ENCODE peak calls at places on chromosomes 4 and X, in four cellular contexts. C, J, Y and R are unnamed samples.
A peak's percentile ranks its signal among the peaks of the same experiment; 100 is the strongest.

GRCh38 chr4:109703664-109704351 is 563 bp upstream of the CASP6 start:
- DNase-seq in C (no peak), Y (no peak), J (no peak), R (no peak)

GRCh38 chrX:38768079-38768478 is 33.2 kb upstream of the MID1IP1 start:
- DNase-seq in C (no peak), J (peak; percentile 0), Y (no peak), R (no peak)

GRCh38 chrX:132983496-132983895 is 25.1 kb upstream of the HS6ST2 start:
- DNase-seq in J (no peak), Y (no peak), C (no peak), R (no peak)

GRCh38 chrX:9612146-9612505 is 147.3 kb downstream of the TBL1X start:
- DNase-seq in Y (no peak), C (no peak), J (no peak), R (no peak)

GRCh38 chr4:2180410-2180809 is 61.5 kb downstream of the HAUS3 start:
- DNase-seq in Y (no peak), C (no peak), J (no peak), R (no peak)

GRCh38 chrX:101693476-101693875 is 33.8 kb upstream of the ARMCX2 start:
- DNase-seq in Y (no peak), J (no peak), C (no peak), R (no peak)

GRCh38 chr4:156763511-156763910 is 208.1 kb downstream of the PDGFC start:
- DNase-seq in Y (no peak), J (peak; percentile 51), C (no peak), R (no peak)

GRCh38 chrX:55521687-55522086 is 32.0 kb upstream of the USP51 start:
- DNase-seq in Y (no peak), J (no peak), C (no peak), R (no peak)

GRCh38 chr4:53854991-53855885 is 209.2 kb downstream of the CHIC2 start:
- DNase-seq in C (no peak), J (peak; percentile 65), Y (no peak), R (no peak)

GRCh38 chrX:115297189-115297588 is 7.7 kb downstream of the LUZP4 start:
- DNase-seq in C (no peak), Y (no peak), J (no peak), R (no peak)

DNA sequence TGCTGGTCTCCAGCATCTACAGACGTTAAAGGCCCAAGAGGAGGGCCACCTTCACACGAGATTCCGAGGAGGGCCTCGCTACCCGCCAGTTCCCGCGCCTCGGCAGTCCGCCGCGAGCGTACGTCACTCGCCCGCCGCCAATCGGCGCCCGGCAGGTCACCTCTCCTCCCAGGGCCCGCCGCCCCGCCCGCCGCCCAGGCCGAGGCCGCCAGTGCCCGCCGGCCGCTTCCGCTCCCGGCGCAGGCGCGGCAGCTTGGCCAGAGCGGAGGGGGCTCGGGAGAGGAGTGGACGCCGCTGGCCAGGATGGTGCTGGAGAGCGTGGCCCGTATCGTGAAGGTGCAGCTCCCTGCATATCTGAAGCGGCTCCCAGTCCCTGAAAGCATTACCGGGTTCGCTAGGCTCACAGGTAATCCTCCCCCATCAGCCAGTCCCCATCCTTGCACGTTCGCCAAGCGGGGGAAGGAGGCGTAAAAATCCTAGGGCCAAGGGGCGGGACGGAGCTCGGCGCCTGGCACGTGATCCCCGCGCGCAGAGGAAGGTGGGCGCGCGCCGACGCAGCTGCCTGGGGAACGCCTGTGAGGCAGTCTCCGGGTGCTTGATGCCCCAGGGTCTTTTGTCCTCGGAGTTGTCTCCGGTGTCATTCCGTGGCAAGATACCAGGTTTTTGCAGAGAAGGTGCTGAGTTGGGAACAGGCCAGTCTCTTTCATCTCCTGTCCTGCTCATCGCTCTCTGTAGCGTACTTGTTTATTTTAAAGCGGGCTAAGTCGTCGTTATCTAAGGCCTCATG is at the start of gene CISD2:
- DNase-seq in J (peak; percentile 80), Y (peak; percentile 85), C (peak; percentile 46), R (peak; percentile 96)
- TF ChIP-seq CTCF in J (no peak), Y (no peak), C (no peak), R (no peak)

DNA sequence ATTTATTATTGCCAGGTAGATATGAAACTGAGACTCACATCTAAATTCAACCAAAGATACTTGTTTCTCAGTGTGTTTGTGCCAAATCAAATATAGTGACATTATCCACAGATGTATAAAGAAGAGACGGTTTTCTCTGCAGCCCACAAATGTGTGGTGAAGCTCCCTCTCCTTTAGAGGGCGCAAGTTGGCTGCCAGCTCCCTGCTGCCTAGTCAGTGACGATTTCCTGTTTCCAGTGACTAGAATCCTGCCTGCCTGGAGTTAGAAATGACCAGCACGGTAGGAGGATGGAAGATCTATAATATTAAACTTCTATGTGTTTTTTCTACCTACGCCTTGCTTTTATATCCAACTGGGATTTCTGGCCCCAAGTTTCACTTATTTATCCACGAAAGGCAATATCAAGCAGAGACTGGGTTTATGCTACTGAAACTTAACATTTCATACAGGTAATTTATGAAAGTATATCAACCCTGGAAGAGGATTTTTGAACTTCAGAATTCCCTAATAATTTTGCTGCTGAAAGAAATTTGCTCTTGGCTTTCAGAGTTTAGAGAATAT is 1793.7 kb upstream of the TENM3 start:
- DNase-seq in C (no peak), Y (no peak), J (peak; percentile 37), R (peak; percentile 68)
- TF ChIP-seq CTCF in C (no peak), Y (peak; percentile 70), J (peak; percentile 53), R (peak; percentile 71)

DNA sequence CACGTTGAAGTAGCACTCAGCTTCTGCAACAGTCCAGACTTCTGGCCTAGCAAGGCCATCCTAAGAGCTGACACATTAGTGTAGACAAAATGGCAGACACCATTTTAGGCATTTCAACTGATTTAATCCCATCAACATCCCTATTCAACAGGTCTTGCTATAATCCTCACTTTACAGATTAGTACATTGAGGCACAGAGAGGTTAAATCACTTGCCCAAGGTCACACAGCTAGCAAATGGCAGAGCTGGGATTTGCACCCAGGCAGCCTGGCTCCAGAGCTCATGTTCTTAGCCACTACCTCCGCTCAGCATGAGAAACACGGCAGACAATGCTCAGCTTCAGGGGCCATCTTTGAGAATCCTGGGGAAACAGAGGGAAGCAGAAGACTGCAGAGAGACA is 107.9 kb upstream of the TRIM2 start:
- DNase-seq in Y (no peak), C (no peak), J (no peak), R (no peak)
- TF ChIP-seq CTCF in Y (no peak), C (no peak), J (no peak), R (no peak)

GRCh38 chrX:66039916-66040315 is at the start of gene VSIG4:
- DNase-seq in Y (no peak), J (no peak), C (no peak), R (no peak)
- TF ChIP-seq CTCF in Y (no peak), J (no peak), C (no peak), R (no peak)

DNA sequence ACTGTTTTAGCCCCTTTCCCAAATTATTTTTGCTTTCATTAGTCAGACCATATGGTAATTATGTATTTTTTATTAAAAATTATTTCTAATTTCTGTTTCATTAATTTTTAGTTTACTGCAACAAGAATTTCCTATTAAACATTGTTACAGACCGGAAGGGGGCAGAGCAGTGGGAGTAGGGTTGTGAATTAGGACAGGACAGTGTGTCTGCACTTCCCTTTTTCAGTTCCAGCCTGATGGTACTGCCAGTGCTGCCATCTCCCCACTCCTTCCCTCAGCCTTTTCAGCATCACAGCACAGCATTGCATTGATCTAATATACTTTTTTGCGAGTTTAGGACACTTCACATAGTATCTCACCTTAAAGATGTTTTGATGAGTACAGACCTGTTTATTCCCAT is 76.5 kb downstream of the STIM2 start:
- DNase-seq in C (no peak), Y (no peak), J (no peak), R (no peak)
- TF ChIP-seq CTCF in C (no peak), Y (no peak), J (no peak), R (no peak)